ENCODE peak calls at places on chromosomes 13 and 19, in five cellular contexts. P is GM13977, Y is cardiac muscle cell, S is lung, A is AG09309. Z is an unnamed sample.

GRCh38 chr13:45521292-45521691 is 56.6 kb downstream of the COG3 start:
- DNase-seq in P (no peak), Y (peak), A (peak), S (no peak), Z (no peak)

GRCh38 chr13:51823861-51824260 is 19.9 kb upstream of the DHRS12 start:
- DNase-seq in S (no peak), A (no peak), P (no peak), Y (peak), Z (no peak)

GRCh38 chr19:10899171-10899653 is 27.9 kb downstream of the CARM1 start:
- DNase-seq in S (peak), A (no peak), P (no peak), Y (no peak), Z (peak)

GRCh38 chr19:6481541-6482342 is at the start of gene DENND1C:
- DNase-seq in Y (peak), S (no peak), P (peak), A (no peak), Z (peak)

GRCh38 chr19:778910-779653 is 18.2 kb upstream of the PTBP1 start:
- DNase-seq in A (peak), P (no peak), Y (peak), S (peak), Z (no peak)

GRCh38 chr19:34788074-34788473 is 15.1 kb upstream of the ZNF599 start:
- DNase-seq in P (no peak), A (no peak), S (no peak), Y (no peak), Z (no peak)

GRCh38 chr13:95588134-95588533 is 35.6 kb downstream of the CLDN10 start:
- DNase-seq in Y (no peak), P (no peak), A (no peak), S (no peak), Z (no peak)

GRCh38 chr13:93635687-93636086 is 409.1 kb downstream of the GPC6 start:
- DNase-seq in A (peak), Y (peak), P (no peak), S (no peak), Z (no peak)

GRCh38 chr13:33696530-33696929 is 121.4 kb upstream of the RFC3 start:
- DNase-seq in S (no peak), P (no peak), A (no peak), Y (no peak), Z (no peak)

GRCh38 chr13:71712988-71713653 is 153.9 kb downstream of the DACH1 start:
- DNase-seq in S (no peak), P (no peak), A (no peak), Y (peak), Z (peak)

GRCh38 chr19:41297628-41298326 is 12.2 kb upstream of the CCDC97 start:
- DNase-seq in A (no peak), Y (no peak), S (no peak), P (peak), Z (no peak)

GRCh38 chr19:52735734-52736133 is 890 bp upstream of the ZNF611 start:
- DNase-seq in Y (peak), S (peak), A (no peak), P (no peak), Z (peak)

GRCh38 chr19:10593148-10593547 is 6.0 kb upstream of the AP1M2 start:
- DNase-seq in A (no peak), P (no peak), S (no peak), Y (no peak), Z (no peak)

GRCh38 chr19:30001794-30002193 is 59.8 kb downstream of the URI1 start:
- DNase-seq in P (no peak), A (no peak), Y (peak), S (no peak), Z (no peak)

GRCh38 chr13:97255515-97255999 is 33.4 kb downstream of the MBNL2 start:
- DNase-seq in P (no peak), S (no peak), Y (no peak), A (no peak), Z (no peak)

GRCh38 chr19:30102666-30103065 is 160.6 kb downstream of the URI1 start:
- DNase-seq in S (no peak), P (no peak), Y (no peak), A (no peak), Z (no peak)

GRCh38 chr19:3106509-3107141 is 12.5 kb downstream of the GNA11 start:
- DNase-seq in S (no peak), P (no peak), A (no peak), Y (no peak), Z (no peak)

GRCh38 chr13:20782116-20782708 is 8.5 kb upstream of the EEF1AKMT1 start:
- DNase-seq in S (no peak), Y (no peak), P (peak), A (no peak), Z (no peak)

GRCh38 chr13:30107536-30108136 is 199.7 kb downstream of the KATNAL1 start:
- DNase-seq in P (no peak), Y (peak), S (no peak), A (no peak), Z (no peak)

GRCh38 chr13:99258946-99259345 is 767 bp upstream of the GPR18 start:
- DNase-seq in S (no peak), A (no peak), P (peak), Y (no peak), Z (no peak)

GRCh38 chr19:1668339-1669123 is 16.1 kb upstream of the TCF3 start:
- DNase-seq in Y (peak), A (no peak), P (peak), S (no peak), Z (peak)

GRCh38 chr19:56946164-56946563 is 105.6 kb upstream of the PEG3 start:
- DNase-seq in Y (no peak), S (no peak), P (no peak), A (no peak), Z (no peak)

GRCh38 chr19:934197-934840 is 8.5 kb downstream of the ARID3A start:
- DNase-seq in Y (no peak), A (no peak), S (no peak), P (no peak), Z (no peak)

GRCh38 chr19:7226749-7227148 is 67.5 kb downstream of the INSR start:
- DNase-seq in S (no peak), A (no peak), P (no peak), Y (peak), Z (no peak)

GRCh38 chr19:34983786-34984185 is 16.3 kb upstream of the GRAMD1A start:
- DNase-seq in Y (no peak), S (no peak), P (no peak), A (no peak), Z (no peak)

GRCh38 chr13:48730971-48731658 is 77.4 kb downstream of the CYSLTR2 start:
- DNase-seq in Y (peak), P (no peak), S (no peak), A (peak), Z (no peak)

GRCh38 chr13:24271611-24272451 is 37.5 kb upstream of the C1QTNF9 start:
- DNase-seq in S (peak), A (peak), P (peak), Y (peak), Z (peak)

GRCh38 chr19:16323532-16323931 is 1.1 kb upstream of the KLF2 start:
- DNase-seq in S (no peak), P (no peak), Y (no peak), A (no peak), Z (no peak)

GRCh38 chr19:50147462-50148423 is 15.3 kb downstream of the IZUMO2 start:
- DNase-seq in Y (peak), S (peak), A (peak), P (peak), Z (peak)
- TF ChIP-seq CTCF in Y (peak), S (peak), A (no peak), P (peak), Z (peak)

GRCh38 chr19:13597625-13598024 is 91.3 kb upstream of the CACNA1A start:
- DNase-seq in P (peak), A (no peak), Y (peak), S (peak), Z (peak)
- TF ChIP-seq CTCF in P (peak), A (peak), Y (peak), S (peak), Z (peak)

GRCh38 chr13:77779461-77780272 is 82.2 kb downstream of the SLAIN1 start:
- DNase-seq in P (peak), A (peak), Y (peak), S (peak), Z (peak)
- TF ChIP-seq CTCF in P (peak), A (peak), Y (peak), S (peak), Z (no peak)

GRCh38 chr13:102839462-102839861 is 6.4 kb upstream of the ERCC5 start:
- DNase-seq in S (no peak), A (peak), Y (peak), P (no peak), Z (no peak)

GRCh38 chr13:102836471-102836870 is 9.4 kb upstream of the ERCC5 start:
- DNase-seq in A (no peak), Y (no peak), S (no peak), P (no peak), Z (no peak)

GRCh38 chr13:102838982-102839381 is 6.8 kb upstream of the ERCC5 start:
- DNase-seq in P (no peak), A (no peak), Y (no peak), S (no peak), Z (no peak)

GRCh38 chr13:102838273-102838672 is 7.6 kb upstream of the ERCC5 start:
- DNase-seq in P (no peak), S (no peak), A (no peak), Y (no peak), Z (no peak)
- TF ChIP-seq CTCF in P (no peak), S (no peak), A (no peak), Y (no peak), Z (no peak)

DNA sequence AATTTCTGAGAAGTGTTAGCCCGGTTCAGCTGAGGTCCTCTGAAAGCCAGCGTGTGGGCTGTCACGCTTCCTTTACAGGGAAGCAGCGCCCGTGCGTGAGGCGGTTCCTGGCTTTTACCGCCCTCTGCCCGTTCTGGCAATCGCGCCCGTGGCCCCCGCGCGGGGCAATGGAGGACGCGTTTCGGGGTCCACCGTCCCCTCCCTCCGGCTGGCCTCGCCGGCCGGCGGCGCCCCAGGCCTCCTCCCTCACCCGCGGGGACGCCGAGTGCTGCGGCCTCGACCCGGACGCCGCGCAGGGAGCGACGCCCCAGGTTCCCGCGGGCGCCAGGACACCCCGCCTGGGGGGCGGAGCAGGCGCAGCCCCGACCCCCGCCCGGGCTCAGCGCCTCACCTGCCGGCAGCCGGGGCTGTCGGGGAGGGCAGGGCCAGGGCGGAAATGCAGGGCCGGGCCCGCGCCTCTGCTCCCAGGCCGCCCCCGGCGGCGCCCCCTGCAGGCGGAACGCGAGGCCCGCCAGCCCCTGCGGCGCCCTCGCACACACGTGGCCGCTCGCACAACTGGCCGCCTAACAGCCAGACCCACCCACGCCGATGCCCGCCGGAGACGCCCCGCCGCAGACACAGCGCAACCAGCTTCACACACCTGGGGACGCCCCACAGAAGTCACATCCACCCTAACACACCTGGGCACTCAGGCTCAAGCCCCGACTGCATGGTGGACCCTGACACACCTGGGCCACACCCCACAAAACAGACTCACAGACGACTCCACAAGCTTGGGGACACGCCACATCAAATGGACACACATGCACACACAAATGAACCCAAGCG is at the start of gene GGACT:
- DNase-seq in Y (peak), A (no peak), P (peak), S (peak), Z (peak)
- TF ChIP-seq CTCF in Y (peak), A (peak), P (peak), S (peak), Z (no peak)

GRCh38 chr19:32674959-32675719 is at the start of gene ANKRD27:
- DNase-seq in Y (peak), P (peak), S (peak), A (peak), Z (peak)

GRCh38 chr19:32676186-32676894 is 692 bp downstream of the RGS9BP start:
- DNase-seq in Y (no peak), P (no peak), A (no peak), S (no peak), Z (peak)

GRCh38 chr19:32676895-32677359 is 1.3 kb downstream of the RGS9BP start:
- DNase-seq in P (no peak), S (no peak), Y (no peak), A (no peak), Z (no peak)

GRCh38 chr19:32675720-32676185 is at the start of gene RGS9BP:
- DNase-seq in P (peak), Y (peak), S (peak), A (no peak), Z (peak)

GRCh38 chr19:32677657-32678056 is 2.0 kb downstream of the RGS9BP start:
- DNase-seq in S (no peak), A (no peak), P (no peak), Y (no peak), Z (no peak)
- TF ChIP-seq CTCF in S (no peak), A (no peak), P (no peak), Y (no peak), Z (no peak)

DNA sequence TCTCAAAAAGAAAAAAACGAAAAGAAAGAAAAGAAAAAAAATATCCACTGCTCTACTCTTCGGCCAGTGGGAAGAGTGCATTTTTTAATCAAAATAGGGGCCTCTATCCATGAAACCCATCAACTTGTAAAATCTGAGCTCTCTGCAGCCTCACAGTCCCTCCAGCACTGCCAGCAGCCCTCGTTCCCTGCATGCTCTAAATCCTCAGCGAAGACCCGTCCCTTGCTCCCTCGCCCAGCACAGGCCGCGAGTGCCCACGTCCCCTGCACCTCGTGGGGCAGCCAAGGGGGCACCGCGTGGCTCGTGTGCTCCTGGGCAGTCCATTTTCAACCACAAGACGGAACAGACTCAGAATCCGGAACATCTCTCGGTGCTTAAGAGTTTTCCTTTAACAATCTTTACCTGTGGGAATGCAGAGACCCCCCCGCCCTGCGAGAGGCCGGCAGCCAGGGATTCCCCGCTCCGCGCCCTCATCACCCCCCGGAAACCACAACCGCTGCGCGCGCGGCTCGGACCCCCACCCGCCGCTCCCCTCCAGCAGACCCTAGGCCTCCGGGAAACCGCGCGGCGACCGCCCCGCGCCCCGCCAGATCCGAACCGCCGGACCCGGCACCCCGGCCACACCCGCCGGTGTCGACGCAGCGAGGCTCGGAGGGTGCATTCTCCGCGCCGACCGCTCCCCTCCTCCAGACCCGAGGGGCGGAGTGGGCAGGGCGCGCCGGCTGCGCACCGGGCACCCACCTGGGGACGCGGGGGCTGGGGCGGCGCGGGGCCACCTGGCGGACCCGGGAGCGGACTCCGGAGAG is 624 bp downstream of the ANKRD27 start:
- DNase-seq in S (no peak), Y (no peak), P (peak), A (no peak), Z (no peak)
- TF ChIP-seq CTCF in S (no peak), Y (no peak), P (no peak), A (no peak), Z (no peak)

GRCh38 chr13:86974995-86975328 is 696.2 kb upstream of the SLITRK5 start:
- DNase-seq in A (no peak), S (no peak), Y (peak), P (no peak), Z (no peak)
- TF ChIP-seq CTCF in A (no peak), S (no peak), Y (no peak), P (no peak), Z (no peak)

DNA sequence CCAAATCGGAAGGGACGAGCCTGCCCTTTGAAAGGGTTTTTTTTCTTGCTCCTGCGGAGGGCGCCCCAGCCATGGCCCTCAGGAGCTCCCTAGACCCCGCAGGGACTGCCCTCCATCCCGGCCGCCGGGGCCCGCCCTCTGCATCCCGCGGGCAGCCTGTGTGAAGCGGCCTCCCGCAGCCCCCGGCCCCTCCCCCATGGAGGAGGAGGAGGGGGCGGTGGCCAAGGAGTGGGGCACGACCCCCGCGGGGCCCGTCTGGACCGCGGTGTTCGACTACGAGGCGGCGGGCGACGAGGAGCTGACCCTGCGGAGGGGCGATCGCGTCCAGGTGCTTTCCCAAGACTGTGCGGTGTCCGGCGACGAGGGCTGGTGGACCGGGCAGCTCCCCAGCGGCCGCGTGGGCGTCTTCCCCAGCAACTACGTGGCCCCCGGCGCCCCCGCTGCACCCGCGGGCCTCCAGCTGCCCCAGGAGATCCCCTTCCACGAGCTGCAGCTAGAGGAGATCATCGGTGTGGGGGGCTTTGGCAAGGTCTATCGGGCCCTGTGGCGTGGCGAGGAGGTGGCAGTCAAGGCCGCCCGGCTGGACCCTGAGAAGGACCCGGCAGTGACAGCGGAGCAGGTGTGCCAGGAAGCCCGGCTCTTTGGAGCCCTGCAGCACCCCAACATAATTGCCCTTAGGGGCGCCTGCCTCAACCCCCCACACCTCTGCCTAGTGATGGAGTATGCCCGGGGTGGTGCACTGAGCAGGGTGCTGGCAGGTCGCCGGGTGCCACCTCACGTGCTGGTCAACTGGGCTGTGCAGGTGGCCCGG is 815 bp downstream of the MAP3K10 start:
- DNase-seq in S (no peak), P (peak), A (no peak), Y (peak), Z (peak)
- TF ChIP-seq CTCF in S (no peak), P (peak), A (no peak), Y (no peak), Z (no peak)

GRCh38 chr13:75079226-75079625 is 402.7 kb downstream of the TBC1D4 start:
- DNase-seq in A (no peak), S (no peak), P (no peak), Y (peak), Z (no peak)
- TF ChIP-seq CTCF in A (no peak), S (no peak), P (no peak), Y (no peak), Z (no peak)

Z was measured in Calu3.